ENCODE peak calls at places on chromosomes 5 and 9, in eight cellular contexts. V, E, A, N, G, Z, O and D are unnamed samples.

GRCh38 chr9:128026255-128027165 is 40.6 kb downstream of the NAIF1 start:
- DNase-seq in V (no peak), E (no peak), A (no peak), N (no peak), G (no peak), Z (no peak), O (no peak), D (no peak)

GRCh38 chr5:81552844-81553569 is 159.1 kb upstream of the ACOT12 start:
- DNase-seq in V (no peak), E (no peak), A (no peak), N (no peak), G (peak; percentile 8), Z (no peak), O (no peak), D (no peak)

GRCh38 chr9:109206670-109207069 is 39.6 kb upstream of the FRRS1L start:
- DNase-seq in V (no peak), E (peak; percentile 33), A (no peak), N (no peak), G (no peak), Z (no peak), O (no peak), D (no peak)

GRCh38 chr5:15290953-15291352 is 209.0 kb upstream of the FBXL7 start:
- DNase-seq in V (no peak), E (no peak), A (no peak), N (no peak), G (no peak), Z (no peak), O (no peak), D (no peak)

GRCh38 chr5:102590467-102590866 is 91.7 kb upstream of the SLCO6A1 start:
- DNase-seq in V (no peak), E (no peak), A (no peak), N (no peak), G (no peak), Z (no peak), O (no peak), D (no peak)

GRCh38 chr5:154202379-154203260 is 12.1 kb downstream of the GALNT10 start:
- DNase-seq in V (no peak), E (no peak), A (no peak), N (no peak), G (no peak), Z (no peak), O (no peak), D (no peak)

GRCh38 chr5:169637856-169638190 is 748 bp downstream of the DOCK2 start:
- DNase-seq in V (no peak), E (no peak), A (no peak), N (no peak), G (no peak), Z (peak; percentile 39), O (no peak), D (no peak)

GRCh38 chr5:41218929-41219328 is 5.6 kb upstream of the C6 start:
- DNase-seq in V (no peak), E (no peak), A (no peak), N (no peak), G (no peak), Z (no peak), O (no peak), D (no peak)

GRCh38 chr5:111962906-111963305 is 205.9 kb upstream of the NREP start:
- DNase-seq in V (no peak), E (no peak), A (no peak), N (peak; percentile 42), G (no peak), Z (no peak), O (no peak), D (no peak)

GRCh38 chr9:94639996-94640376 is 668 bp upstream of the FBP1 start:
- DNase-seq in V (no peak), E (no peak), A (no peak), N (no peak), G (no peak), Z (no peak), O (no peak), D (no peak)

GRCh38 chr5:13478831-13479465 is 465.5 kb downstream of the DNAH5 start:
- DNase-seq in V (no peak), E (peak; percentile 69), A (no peak), N (no peak), G (peak; percentile 39), Z (no peak), O (no peak), D (no peak)

GRCh38 chr5:77391240-77391765 is 100.8 kb downstream of the WDR41 start:
- DNase-seq in V (no peak), E (no peak), A (no peak), N (no peak), G (no peak), Z (no peak), O (no peak), D (no peak)

GRCh38 chr5:154049685-154050084 is 10.9 kb downstream of the MFAP3 start:
- DNase-seq in V (no peak), E (no peak), A (no peak), N (no peak), G (no peak), Z (no peak), O (no peak), D (no peak)

GRCh38 chr5:35853652-35854051 is 3.0 kb upstream of the IL7R start:
- DNase-seq in V (no peak), E (no peak), A (peak; percentile 12), N (no peak), G (no peak), Z (no peak), O (no peak), D (no peak)

GRCh38 chr9:87704342-87704741 is 21.6 kb upstream of the CTSL start:
- DNase-seq in V (no peak), E (no peak), A (no peak), N (no peak), G (no peak), Z (no peak), O (no peak), D (no peak)

GRCh38 chr9:87706066-87706739 is 19.7 kb upstream of the CTSL start:
- DNase-seq in V (no peak), E (no peak), A (no peak), N (no peak), G (no peak), Z (no peak), O (no peak), D (no peak)

GRCh38 chr9:87710448-87710847 is 15.5 kb upstream of the CTSL start:
- DNase-seq in V (no peak), E (no peak), A (no peak), N (no peak), G (no peak), Z (no peak), O (no peak), D (no peak)

GRCh38 chr9:87708989-87709706 is 16.8 kb upstream of the CTSL start:
- DNase-seq in V (no peak), E (no peak), A (no peak), N (no peak), G (no peak), Z (no peak), O (no peak), D (no peak)

DNA sequence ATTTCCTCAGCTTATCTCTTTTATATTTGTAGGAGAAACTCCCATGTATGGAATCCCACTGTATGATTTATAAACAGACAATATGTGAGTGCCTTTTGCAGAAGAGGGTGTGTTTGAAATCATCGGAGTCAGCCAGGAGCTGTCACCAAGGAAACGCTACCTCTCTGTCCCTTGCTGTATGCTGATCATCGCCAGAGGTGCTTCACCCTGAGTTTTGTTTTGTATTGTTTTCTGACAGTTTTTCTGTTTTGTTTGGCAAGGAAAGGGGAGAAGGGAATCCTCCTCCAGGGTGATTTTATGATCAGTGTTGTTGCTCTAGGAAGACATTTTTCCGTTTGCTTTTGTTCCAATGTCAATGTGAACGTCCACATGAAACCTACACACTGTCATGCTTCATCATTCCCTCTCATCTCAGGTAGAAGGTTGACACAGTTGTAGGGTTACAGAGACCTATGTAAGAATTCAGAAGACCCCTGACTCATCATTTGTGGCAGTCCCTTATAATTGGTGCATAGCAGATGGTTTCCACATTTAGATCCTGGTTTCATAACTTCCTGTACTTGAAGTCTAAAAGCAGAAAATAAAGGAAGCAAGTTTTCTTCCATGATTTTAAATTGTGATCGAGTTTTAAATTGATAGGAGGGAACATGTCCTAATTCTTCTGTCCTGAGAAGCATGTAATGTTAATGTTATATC is 18.0 kb upstream of the CTSL start:
- DNase-seq in V (no peak), E (no peak), A (no peak), N (no peak), G (no peak), Z (no peak), O (no peak), D (no peak)
- H3K27ac ChIP-seq in V (no peak overlapping the region), E (no peak overlapping the region), A (no peak overlapping the region), N (no peak overlapping the region), G (no peak overlapping the region), Z (no peak overlapping the region), O (no peak overlapping the region), D (no peak overlapping the region)

GRCh38 chr9:126395439-126396212 is 69.0 kb downstream of the MVB12B start:
- DNase-seq in V (no peak), E (peak; percentile 54), A (no peak), N (no peak), G (peak; percentile 69), Z (no peak), O (no peak), D (no peak)
- H3K27ac ChIP-seq in V (peak overlapping the region; percentile 85), E (no peak overlapping the region), A (no peak overlapping the region), N (peak overlapping the region; percentile 13), G (no peak overlapping the region), Z (no peak overlapping the region), O (no peak overlapping the region), D (no peak overlapping the region)

DNA sequence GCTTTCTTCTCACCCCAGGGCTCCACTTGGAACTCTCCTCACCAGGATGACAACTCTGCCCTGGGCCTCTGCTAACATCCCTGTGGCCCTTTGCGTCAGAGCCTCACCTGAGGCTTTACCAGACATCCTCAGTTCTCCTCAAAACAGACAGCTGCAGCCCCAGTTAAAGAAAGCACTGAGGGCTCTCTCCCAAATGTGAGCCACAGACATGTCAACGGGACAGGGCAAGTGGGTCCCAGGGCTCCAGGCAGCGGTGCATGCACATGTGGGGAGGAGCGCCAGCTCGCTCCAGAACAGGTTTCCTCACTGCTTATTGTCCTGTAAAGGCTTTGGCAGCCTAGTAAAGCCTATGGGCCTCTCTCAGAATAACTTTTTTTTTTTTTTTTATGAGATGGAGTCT is 37.3 kb downstream of the IPPK start:
- DNase-seq in V (peak; percentile 41), E (no peak), A (no peak), N (no peak), G (no peak), Z (no peak), O (peak; percentile 47), D (peak; percentile 57)
- H3K27ac ChIP-seq in V (no peak overlapping the region), E (no peak overlapping the region), A (no peak overlapping the region), N (no peak overlapping the region), G (no peak overlapping the region), Z (no peak overlapping the region), O (no peak overlapping the region), D (peak overlapping the region; percentile 67)

GRCh38 chr5:157914389-157914788 is 55.4 kb upstream of the CLINT1 start:
- DNase-seq in V (no peak), E (no peak), A (no peak), N (no peak), G (no peak), Z (no peak), O (no peak), D (no peak)

GRCh38 chr5:157915638-157916037 is 56.7 kb upstream of the CLINT1 start:
- DNase-seq in V (peak; percentile 69), E (no peak), A (peak; percentile 74), N (peak; percentile 81), G (peak; percentile 55), Z (peak; percentile 91), O (peak; percentile 87), D (peak; percentile 82)

GRCh38 chr5:157920828-157921170 is 61.9 kb upstream of the CLINT1 start:
- DNase-seq in V (no peak), E (no peak), A (no peak), N (no peak), G (no peak), Z (no peak), O (no peak), D (no peak)

GRCh38 chr5:157917909-157918809 is 59.2 kb upstream of the CLINT1 start:
- DNase-seq in V (no peak), E (peak; percentile 90), A (peak; percentile 52), N (peak; percentile 72), G (peak; percentile 78), Z (peak; percentile 68), O (peak; percentile 65), D (no peak)

GRCh38 chr5:157918811-157919742 is 60.1 kb upstream of the CLINT1 start:
- DNase-seq in V (no peak), E (peak; percentile 14), A (no peak), N (no peak), G (no peak), Z (no peak), O (no peak), D (no peak)
- H3K27ac ChIP-seq in V (no peak overlapping the region), E (no peak overlapping the region), A (no peak overlapping the region), N (no peak overlapping the region), G (no peak overlapping the region), Z (no peak overlapping the region), O (no peak overlapping the region), D (no peak overlapping the region)